ENCODE peak calls at places on chromosomes 16 and 17, in ten cellular contexts. X, L, P, G, C, E, I, Y, F and A are unnamed samples.

GRCh38 chr16:19329932-19330331 is 44.4 kb downstream of the CLEC19A start:
- DNase-seq in X (no peak), L (no peak), P (no peak), G (no peak), C (no peak), E (peak), I (peak), Y (no peak), F (no peak), A (no peak)

GRCh38 chr17:27559996-27560481 is 70.9 kb upstream of the LGALS9 start:
- DNase-seq in X (peak), L (peak), P (peak), G (peak), C (no peak), E (peak), I (peak), Y (no peak), F (no peak), A (no peak)

GRCh38 chr16:87153326-87153725 is 163.9 kb downstream of the C16orf95 start:
- DNase-seq in X (no peak), L (no peak), P (no peak), G (no peak), C (no peak), E (no peak), I (no peak), Y (no peak), F (no peak), A (no peak)

GRCh38 chr16:69830146-69830533 is 68.0 kb downstream of the WWP2 start:
- DNase-seq in X (no peak), L (no peak), P (no peak), G (no peak), C (no peak), E (no peak), I (no peak), Y (no peak), F (no peak), A (peak)

GRCh38 chr17:12959441-12959840 is 58.4 kb downstream of the ELAC2 start:
- DNase-seq in X (no peak), L (peak), P (no peak), G (no peak), C (no peak), E (no peak), I (no peak), Y (no peak), F (no peak), A (no peak)

GRCh38 chr17:4711671-4712111 is 1.3 kb downstream of the ARRB2 start:
- DNase-seq in X (no peak), L (no peak), P (peak), G (peak), C (no peak), E (no peak), I (no peak), Y (no peak), F (no peak), A (no peak)

GRCh38 chr17:12041316-12041715 is 20.6 kb downstream of the MAP2K4 start:
- DNase-seq in X (no peak), L (peak), P (no peak), G (no peak), C (no peak), E (peak), I (peak), Y (no peak), F (no peak), A (no peak)

GRCh38 chr17:45228985-45229517 is 7.4 kb downstream of the FMNL1 start:
- DNase-seq in X (peak), L (peak), P (peak), G (peak), C (peak), E (peak), I (peak), Y (peak), F (peak), A (peak)

GRCh38 chr17:60060474-60060873 is 18.2 kb downstream of the HEATR6 start:
- DNase-seq in X (no peak), L (no peak), P (no peak), G (no peak), C (no peak), E (no peak), I (no peak), Y (no peak), F (no peak), A (no peak)

GRCh38 chr17:35293151-35293837 is 50.4 kb downstream of the SLFN5 start:
- DNase-seq in X (no peak), L (no peak), P (no peak), G (no peak), C (no peak), E (no peak), I (no peak), Y (no peak), F (no peak), A (no peak)

GRCh38 chr17:76427457-76428231 is 25.3 kb downstream of the UBE2O start:
- DNase-seq in X (no peak), L (no peak), P (peak), G (no peak), C (no peak), E (no peak), I (no peak), Y (no peak), F (no peak), A (no peak)

GRCh38 chr17:3724373-3725077 is 822 bp downstream of the HASPIN start:
- DNase-seq in X (no peak), L (no peak), P (no peak), G (no peak), C (no peak), E (no peak), I (peak), Y (no peak), F (no peak), A (peak)

GRCh38 chr16:31352344-31353115 is 2.4 kb upstream of the ITGAX start:
- DNase-seq in X (no peak), L (no peak), P (no peak), G (no peak), C (no peak), E (no peak), I (no peak), Y (peak), F (no peak), A (no peak)

GRCh38 chr17:16927641-16928321 is 44.1 kb downstream of the TNFRSF13B start:
- DNase-seq in X (no peak), L (no peak), P (no peak), G (no peak), C (no peak), E (no peak), I (no peak), Y (peak), F (no peak), A (no peak)

GRCh38 chr16:15485175-15485574 is 50.8 kb downstream of the BMERB1 start:
- DNase-seq in X (no peak), L (no peak), P (no peak), G (no peak), C (no peak), E (no peak), I (no peak), Y (no peak), F (no peak), A (no peak)

GRCh38 chr16:82643936-82644630 is 17.3 kb downstream of the CDH13 start:
- DNase-seq in X (no peak), L (no peak), P (no peak), G (no peak), C (no peak), E (no peak), I (no peak), Y (no peak), F (no peak), A (no peak)

GRCh38 chr17:32755045-32755805 is 121.7 kb downstream of the MYO1D start:
- DNase-seq in X (no peak), L (peak), P (no peak), G (no peak), C (no peak), E (peak), I (peak), Y (no peak), F (peak), A (no peak)

GRCh38 chr17:5640726-5641125 is 56.4 kb upstream of the NLRP1 start:
- DNase-seq in X (no peak), L (no peak), P (no peak), G (no peak), C (no peak), E (no peak), I (no peak), Y (no peak), F (no peak), A (no peak)

DNA sequence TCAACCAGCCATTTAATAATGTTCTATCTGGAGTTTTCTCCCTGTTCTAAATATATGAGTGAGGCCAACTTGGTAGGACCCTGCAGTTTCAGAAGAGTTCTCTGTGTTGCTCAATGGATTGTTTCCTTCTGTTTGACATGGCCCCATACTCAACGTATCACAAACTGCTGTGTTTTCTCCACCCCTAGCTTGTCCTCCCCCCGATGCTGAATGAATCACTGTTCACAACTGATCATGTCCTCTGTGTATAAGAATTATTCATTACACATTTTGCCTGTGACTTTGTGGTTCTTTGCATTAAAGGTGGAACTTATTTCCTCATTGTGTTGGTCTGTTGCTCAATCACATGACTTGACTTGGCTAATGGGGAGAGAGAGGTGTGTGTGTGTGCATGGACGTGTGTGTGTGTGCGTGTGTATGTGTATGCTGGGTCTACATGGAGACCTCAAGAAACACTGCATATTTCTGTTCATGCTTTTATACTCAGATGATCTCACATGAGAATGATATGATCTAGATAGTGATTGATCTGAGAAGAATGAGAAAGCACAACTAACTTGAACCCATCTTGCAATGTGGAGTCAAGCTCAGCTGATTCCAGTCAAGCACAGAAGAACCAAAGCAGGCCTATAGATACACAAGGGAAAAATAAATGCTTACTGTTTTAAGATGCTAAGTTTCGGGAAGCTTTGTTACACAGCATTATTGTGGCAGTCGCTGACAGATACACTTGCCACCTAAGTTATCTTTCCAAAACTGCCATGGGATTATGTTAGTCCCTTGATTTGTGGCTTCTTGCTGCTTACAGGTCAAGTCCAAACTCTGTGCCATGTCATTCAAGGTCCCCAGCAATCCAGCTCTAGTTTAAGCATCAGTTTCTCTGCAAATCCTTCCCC is 167.8 kb upstream of the ZFHX3 start:
- DNase-seq in X (no peak), L (peak), P (no peak), G (no peak), C (no peak), E (no peak), I (no peak), Y (no peak), F (no peak), A (no peak)
- H3K27ac ChIP-seq in X (no peak), L (peak), P (no peak), G (peak), C (no peak), E (no peak), I (no peak), Y (no peak), F (no peak), A (no peak)

GRCh38 chr17:73936908-73937627 is 266.4 kb upstream of the RPL38 start:
- DNase-seq in X (no peak), L (no peak), P (no peak), G (no peak), C (no peak), E (no peak), I (no peak), Y (no peak), F (no peak), A (no peak)
- TF ChIP-seq CTCF in X (no peak), L (no peak), P (no peak), G (no peak), C (no peak), E (no peak), I (no peak), Y (no peak), F (no peak), A (no peak)

GRCh38 chr17:64398330-64398729 is 7.7 kb upstream of the PECAM1 start:
- DNase-seq in X (no peak), L (no peak), P (no peak), G (no peak), C (no peak), E (no peak), I (no peak), Y (no peak), F (no peak), A (no peak)

GRCh38 chr17:64390066-64390465 is 594 bp downstream of the PECAM1 start:
- DNase-seq in X (no peak), L (no peak), P (no peak), G (no peak), C (no peak), E (no peak), I (no peak), Y (no peak), F (no peak), A (no peak)

GRCh38 chr17:64388961-64389565 is 1.6 kb downstream of the PECAM1 start:
- DNase-seq in X (no peak), L (no peak), P (no peak), G (no peak), C (no peak), E (no peak), I (no peak), Y (peak), F (no peak), A (no peak)

GRCh38 chr17:64387545-64388171 is 3.0 kb downstream of the PECAM1 start:
- DNase-seq in X (no peak), L (no peak), P (no peak), G (peak), C (no peak), E (no peak), I (no peak), Y (no peak), F (no peak), A (no peak)

DNA sequence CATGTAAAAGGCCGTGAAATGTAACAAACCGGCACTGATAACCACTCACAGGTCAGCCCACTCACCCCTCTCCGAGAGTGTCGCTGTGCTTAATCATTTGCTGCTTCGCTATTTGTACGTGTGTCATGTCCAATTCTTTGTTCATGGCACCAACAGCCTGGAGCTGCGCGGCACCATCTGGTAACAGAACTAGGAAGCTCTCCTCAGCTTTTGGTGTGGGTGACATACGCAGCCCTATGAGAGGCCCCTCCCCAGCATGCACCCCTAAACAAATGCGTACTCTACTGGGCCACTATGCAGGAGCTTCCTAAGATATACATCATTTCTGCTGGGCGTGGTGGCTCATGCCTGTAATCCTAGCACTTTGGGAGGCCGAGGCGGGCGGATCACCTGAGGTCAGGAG is 2.3 kb upstream of the PECAM1 start:
- DNase-seq in X (no peak), L (no peak), P (no peak), G (no peak), C (no peak), E (no peak), I (no peak), Y (no peak), F (no peak), A (no peak)
- H3K27ac ChIP-seq in X (no peak), L (no peak), P (no peak), G (no peak), C (no peak), E (no peak), I (no peak), Y (no peak), F (no peak), A (no peak)

GRCh38 chr16:57045694-57046381 is 46.5 kb upstream of the CPNE2 start:
- DNase-seq in X (peak), L (peak), P (peak), G (peak), C (peak), E (peak), I (no peak), Y (no peak), F (no peak), A (peak)
- TF ChIP-seq CTCF in X (peak), L (peak), P (peak), G (peak), C (no peak), E (peak), I (peak), Y (peak), F (no peak), A (no peak)

DNA sequence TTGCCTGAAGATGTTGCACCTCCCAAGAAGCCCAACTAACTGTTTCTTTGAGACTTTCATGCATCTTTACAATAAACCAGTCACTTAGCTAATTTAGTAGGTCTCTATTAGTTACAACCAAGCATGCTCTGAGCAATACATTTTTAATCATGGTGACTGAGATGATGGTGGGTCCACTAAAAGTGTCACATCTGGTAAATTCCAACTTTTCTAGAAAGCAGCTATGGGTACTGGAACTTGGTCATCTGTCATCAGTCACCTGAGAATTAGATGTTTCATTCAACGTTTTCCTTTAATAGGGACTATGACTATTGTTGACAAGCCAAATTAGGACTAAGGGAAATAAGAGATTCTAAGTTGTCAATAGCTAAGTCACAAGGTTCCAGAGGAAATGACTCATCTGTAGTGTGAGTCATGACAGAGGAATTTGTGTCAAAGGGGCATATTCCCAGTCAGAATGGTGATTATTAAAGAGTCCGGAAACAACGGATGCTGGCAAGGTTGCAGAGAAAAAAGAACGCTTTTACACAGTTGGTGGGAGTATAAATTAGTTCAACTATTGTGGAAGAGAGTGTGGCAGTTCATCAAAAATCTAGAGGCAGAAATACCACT is 239.6 kb downstream of the CHD9NB start:
- DNase-seq in X (no peak), L (peak), P (no peak), G (no peak), C (no peak), E (peak), I (peak), Y (no peak), F (no peak), A (no peak)
- H3K27ac ChIP-seq in X (no peak), L (peak), P (no peak), G (no peak), C (no peak), E (no peak), I (peak), Y (no peak), F (no peak), A (no peak)

DNA sequence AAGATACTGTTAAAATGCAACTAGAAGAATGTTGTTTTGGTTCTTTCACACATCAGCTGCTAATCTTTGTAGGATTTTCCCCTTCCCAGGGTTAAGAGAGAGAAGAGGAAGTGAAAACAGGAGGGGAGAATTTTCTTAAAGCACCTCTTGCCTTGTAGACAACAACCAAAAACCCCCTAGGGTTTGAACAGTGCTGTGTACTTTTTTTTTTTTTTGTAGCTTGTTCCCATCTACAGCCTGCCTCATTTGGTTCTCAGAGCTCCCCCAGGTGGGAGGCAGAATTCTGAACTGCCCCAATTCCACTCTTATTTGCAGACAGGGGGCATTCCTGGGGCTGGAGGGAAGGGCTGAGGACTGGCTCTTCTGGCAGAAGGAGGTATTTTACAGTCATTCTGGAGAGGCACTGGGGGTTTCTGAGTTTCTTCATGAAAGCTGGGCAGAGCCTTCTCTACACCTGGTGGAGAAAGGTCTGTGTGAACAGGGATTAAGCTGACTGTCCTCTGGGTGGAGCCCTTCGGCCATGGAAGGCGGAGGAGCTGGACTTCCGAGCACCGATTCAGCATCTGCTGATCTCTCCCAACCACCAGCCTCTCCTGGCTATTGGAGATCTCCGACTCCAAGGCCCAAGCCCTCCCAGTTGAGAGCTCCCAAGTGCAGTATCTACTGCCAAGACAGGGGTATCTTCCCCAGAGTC is 32.2 kb downstream of the SMARCE1 start:
- DNase-seq in X (no peak), L (peak), P (peak), G (no peak), C (no peak), E (peak), I (peak), Y (no peak), F (peak), A (peak)
- TF ChIP-seq CTCF in X (peak), L (peak), P (peak), G (peak), C (peak), E (peak), I (peak), Y (peak), F (peak), A (peak)